ENCODE peak calls at places on chromosomes 6 and 20, in ten cellular contexts. One of them, this sample, is unnamed.

GRCh38 chr6:140463312-140463710 is 1088.9 kb upstream of the CITED2 start:
- DNase-seq in fibroblast of lung: no peak
- DNase-seq in NCI-H1105: no peak
- DNase-seq in ACHN: no peak
- DNase-seq in activated CD8-positive, alpha-beta memory T cell treated with anti-CD3 and anti-CD28 coated beads for 48 hours: no peak
- DNase-seq in hippocampal formation: no peak
- DNase-seq in fibroblast of pulmonary artery: no peak
- DNase-seq in adipocyte: peak
- DNase-seq in GM12865: no peak
- DNase-seq in amniotic stem cell: no peak
- DNase-seq in this sample: no peak

GRCh38 chr6:5481024-5481423 is 219.7 kb downstream of the FARS2 start:
- DNase-seq in fibroblast of pulmonary artery: no peak
- DNase-seq in hippocampal formation: no peak
- DNase-seq in ACHN: no peak
- DNase-seq in NCI-H1105: peak
- DNase-seq in activated CD8-positive, alpha-beta memory T cell treated with anti-CD3 and anti-CD28 coated beads for 48 hours: no peak
- DNase-seq in amniotic stem cell: no peak
- DNase-seq in GM12865: no peak
- DNase-seq in fibroblast of lung: no peak
- DNase-seq in adipocyte: no peak
- DNase-seq in this sample: no peak

GRCh38 chr6:50850223-50850751 is 31.6 kb downstream of the TFAP2B start:
- DNase-seq in ACHN: no peak
- DNase-seq in hippocampal formation: no peak
- DNase-seq in GM12865: no peak
- DNase-seq in activated CD8-positive, alpha-beta memory T cell treated with anti-CD3 and anti-CD28 coated beads for 48 hours: no peak
- DNase-seq in NCI-H1105: peak
- DNase-seq in adipocyte: no peak
- DNase-seq in amniotic stem cell: no peak
- DNase-seq in fibroblast of pulmonary artery: no peak
- DNase-seq in fibroblast of lung: no peak
- DNase-seq in this sample: no peak

GRCh38 chr6:164832410-164832809 is 477.0 kb downstream of the C6orf118 start:
- DNase-seq in fibroblast of pulmonary artery: no peak
- DNase-seq in adipocyte: no peak
- DNase-seq in NCI-H1105: no peak
- DNase-seq in fibroblast of lung: no peak
- DNase-seq in hippocampal formation: peak
- DNase-seq in ACHN: no peak
- DNase-seq in GM12865: no peak
- DNase-seq in activated CD8-positive, alpha-beta memory T cell treated with anti-CD3 and anti-CD28 coated beads for 48 hours: no peak
- DNase-seq in amniotic stem cell: no peak
- DNase-seq in this sample: no peak

GRCh38 chr6:41896280-41896679 is 1.1 kb upstream of the USP49 start:
- DNase-seq in ACHN: no peak
- DNase-seq in hippocampal formation: no peak
- DNase-seq in activated CD8-positive, alpha-beta memory T cell treated with anti-CD3 and anti-CD28 coated beads for 48 hours: no peak
- DNase-seq in fibroblast of lung: no peak
- DNase-seq in fibroblast of pulmonary artery: no peak
- DNase-seq in adipocyte: no peak
- DNase-seq in GM12865: no peak
- DNase-seq in amniotic stem cell: no peak
- DNase-seq in NCI-H1105: no peak
- DNase-seq in this sample: no peak

GRCh38 chr20:62117658-62118057 is 4.6 kb upstream of the LSM14B start:
- DNase-seq in amniotic stem cell: no peak
- DNase-seq in ACHN: no peak
- DNase-seq in adipocyte: no peak
- DNase-seq in fibroblast of lung: no peak
- DNase-seq in GM12865: no peak
- DNase-seq in activated CD8-positive, alpha-beta memory T cell treated with anti-CD3 and anti-CD28 coated beads for 48 hours: no peak
- DNase-seq in NCI-H1105: no peak
- DNase-seq in hippocampal formation: no peak
- DNase-seq in fibroblast of pulmonary artery: no peak
- DNase-seq in this sample: no peak

GRCh38 chr6:137698636-137699035 is 168.4 kb upstream of the TNFAIP3 start:
- DNase-seq in adipocyte: no peak
- DNase-seq in amniotic stem cell: no peak
- DNase-seq in fibroblast of pulmonary artery: no peak
- DNase-seq in GM12865: no peak
- DNase-seq in NCI-H1105: no peak
- DNase-seq in fibroblast of lung: no peak
- DNase-seq in hippocampal formation: no peak
- DNase-seq in activated CD8-positive, alpha-beta memory T cell treated with anti-CD3 and anti-CD28 coated beads for 48 hours: no peak
- DNase-seq in ACHN: no peak
- DNase-seq in this sample: no peak

GRCh38 chr20:37354210-37355195 is 8.6 kb downstream of the SRC start:
- DNase-seq in fibroblast of pulmonary artery: no peak
- DNase-seq in GM12865: no peak
- DNase-seq in ACHN: no peak
- DNase-seq in amniotic stem cell: no peak
- DNase-seq in activated CD8-positive, alpha-beta memory T cell treated with anti-CD3 and anti-CD28 coated beads for 48 hours: no peak
- DNase-seq in adipocyte: no peak
- DNase-seq in NCI-H1105: no peak
- DNase-seq in hippocampal formation: no peak
- DNase-seq in fibroblast of lung: no peak
- DNase-seq in this sample: no peak

GRCh38 chr6:159788757-159789376 is 535 bp downstream of the TCP1 start:
- DNase-seq in fibroblast of pulmonary artery: peak
- DNase-seq in amniotic stem cell: no peak
- DNase-seq in NCI-H1105: no peak
- DNase-seq in adipocyte: peak
- DNase-seq in activated CD8-positive, alpha-beta memory T cell treated with anti-CD3 and anti-CD28 coated beads for 48 hours: peak
- DNase-seq in fibroblast of lung: peak
- DNase-seq in GM12865: peak
- DNase-seq in ACHN: peak
- DNase-seq in hippocampal formation: no peak
- DNase-seq in this sample: peak

GRCh38 chr6:127328043-127328442 is 15.4 kb downstream of the ECHDC1 start:
- DNase-seq in fibroblast of lung: peak
- DNase-seq in NCI-H1105: no peak
- DNase-seq in ACHN: no peak
- DNase-seq in hippocampal formation: no peak
- DNase-seq in fibroblast of pulmonary artery: no peak
- DNase-seq in adipocyte: no peak
- DNase-seq in GM12865: no peak
- DNase-seq in amniotic stem cell: no peak
- DNase-seq in activated CD8-positive, alpha-beta memory T cell treated with anti-CD3 and anti-CD28 coated beads for 48 hours: no peak
- DNase-seq in this sample: no peak

GRCh38 chr6:159973951-159974350 is 5.1 kb downstream of the IGF2R start:
- DNase-seq in GM12865: peak
- DNase-seq in activated CD8-positive, alpha-beta memory T cell treated with anti-CD3 and anti-CD28 coated beads for 48 hours: no peak
- DNase-seq in fibroblast of pulmonary artery: peak
- DNase-seq in ACHN: peak
- DNase-seq in NCI-H1105: no peak
- DNase-seq in hippocampal formation: no peak
- DNase-seq in fibroblast of lung: peak
- DNase-seq in amniotic stem cell: no peak
- DNase-seq in adipocyte: peak
- DNase-seq in this sample: no peak

GRCh38 chr20:59814835-59815340 is 118.5 kb downstream of the SYCP2 start:
- DNase-seq in adipocyte: no peak
- DNase-seq in NCI-H1105: no peak
- DNase-seq in activated CD8-positive, alpha-beta memory T cell treated with anti-CD3 and anti-CD28 coated beads for 48 hours: no peak
- DNase-seq in GM12865: no peak
- DNase-seq in fibroblast of pulmonary artery: no peak
- DNase-seq in amniotic stem cell: no peak
- DNase-seq in hippocampal formation: no peak
- DNase-seq in fibroblast of lung: no peak
- DNase-seq in ACHN: no peak
- DNase-seq in this sample: no peak

GRCh38 chr20:9442858-9443257 is 71.5 kb upstream of the LAMP5 start:
- DNase-seq in adipocyte: no peak
- DNase-seq in amniotic stem cell: no peak
- DNase-seq in activated CD8-positive, alpha-beta memory T cell treated with anti-CD3 and anti-CD28 coated beads for 48 hours: no peak
- DNase-seq in GM12865: peak
- DNase-seq in hippocampal formation: no peak
- DNase-seq in ACHN: no peak
- DNase-seq in NCI-H1105: peak
- DNase-seq in fibroblast of pulmonary artery: no peak
- DNase-seq in fibroblast of lung: peak
- DNase-seq in this sample: no peak

GRCh38 chr6:54291738-54292137 is 16.5 kb upstream of the TINAG start:
- DNase-seq in activated CD8-positive, alpha-beta memory T cell treated with anti-CD3 and anti-CD28 coated beads for 48 hours: no peak
- DNase-seq in fibroblast of pulmonary artery: peak
- DNase-seq in fibroblast of lung: peak
- DNase-seq in hippocampal formation: no peak
- DNase-seq in amniotic stem cell: no peak
- DNase-seq in ACHN: peak
- DNase-seq in adipocyte: no peak
- DNase-seq in NCI-H1105: no peak
- DNase-seq in GM12865: peak
- DNase-seq in this sample: no peak

GRCh38 chr20:3930265-3931206 is 41.3 kb downstream of the PANK2 start:
- DNase-seq in fibroblast of lung: no peak
- DNase-seq in GM12865: no peak
- DNase-seq in ACHN: peak
- DNase-seq in amniotic stem cell: no peak
- DNase-seq in hippocampal formation: no peak
- DNase-seq in activated CD8-positive, alpha-beta memory T cell treated with anti-CD3 and anti-CD28 coated beads for 48 hours: no peak
- DNase-seq in NCI-H1105: no peak
- DNase-seq in fibroblast of pulmonary artery: no peak
- DNase-seq in adipocyte: no peak
- DNase-seq in this sample: no peak

GRCh38 chr6:26521485-26522391 is 16.4 kb upstream of the HMGN4 start:
- DNase-seq in amniotic stem cell: peak
- DNase-seq in ACHN: peak
- DNase-seq in activated CD8-positive, alpha-beta memory T cell treated with anti-CD3 and anti-CD28 coated beads for 48 hours: peak
- DNase-seq in fibroblast of pulmonary artery: peak
- DNase-seq in GM12865: peak
- DNase-seq in adipocyte: peak
- DNase-seq in fibroblast of lung: peak
- DNase-seq in NCI-H1105: peak
- DNase-seq in hippocampal formation: peak
- DNase-seq in this sample: peak

GRCh38 chr20:49515588-49515987 is 33.1 kb upstream of the KCNB1 start:
- DNase-seq in amniotic stem cell: no peak
- DNase-seq in NCI-H1105: peak
- DNase-seq in fibroblast of lung: no peak
- DNase-seq in activated CD8-positive, alpha-beta memory T cell treated with anti-CD3 and anti-CD28 coated beads for 48 hours: no peak
- DNase-seq in adipocyte: no peak
- DNase-seq in hippocampal formation: no peak
- DNase-seq in fibroblast of pulmonary artery: no peak
- DNase-seq in GM12865: no peak
- DNase-seq in ACHN: no peak
- DNase-seq in this sample: no peak

GRCh38 chr20:62887147-62887859 is 25.7 kb upstream of the TCFL5 start:
- DNase-seq in ACHN: no peak
- DNase-seq in adipocyte: peak
- DNase-seq in NCI-H1105: peak
- DNase-seq in amniotic stem cell: no peak
- DNase-seq in GM12865: no peak
- DNase-seq in fibroblast of pulmonary artery: peak
- DNase-seq in activated CD8-positive, alpha-beta memory T cell treated with anti-CD3 and anti-CD28 coated beads for 48 hours: no peak
- DNase-seq in hippocampal formation: no peak
- DNase-seq in fibroblast of lung: peak
- DNase-seq in this sample: no peak

GRCh38 chr6:134875367-134875766 is 74.5 kb downstream of the ALDH8A1 start:
- DNase-seq in hippocampal formation: no peak
- DNase-seq in activated CD8-positive, alpha-beta memory T cell treated with anti-CD3 and anti-CD28 coated beads for 48 hours: no peak
- DNase-seq in fibroblast of lung: peak
- DNase-seq in NCI-H1105: no peak
- DNase-seq in fibroblast of pulmonary artery: peak
- DNase-seq in adipocyte: no peak
- DNase-seq in ACHN: no peak
- DNase-seq in GM12865: peak
- DNase-seq in amniotic stem cell: no peak
- DNase-seq in this sample: no peak

GRCh38 chr6:56643379-56644089 is 845 bp upstream of the DST start:
- DNase-seq in GM12865: no peak
- DNase-seq in activated CD8-positive, alpha-beta memory T cell treated with anti-CD3 and anti-CD28 coated beads for 48 hours: no peak
- DNase-seq in amniotic stem cell: no peak
- DNase-seq in hippocampal formation: no peak
- DNase-seq in fibroblast of lung: no peak
- DNase-seq in ACHN: no peak
- DNase-seq in adipocyte: peak
- DNase-seq in NCI-H1105: no peak
- DNase-seq in fibroblast of pulmonary artery: peak
- DNase-seq in this sample: no peak

GRCh38 chr6:132728616-132729015 is 14.8 kb upstream of the VNN1 start:
- DNase-seq in GM12865: peak
- DNase-seq in fibroblast of pulmonary artery: no peak
- DNase-seq in ACHN: no peak
- DNase-seq in fibroblast of lung: no peak
- DNase-seq in NCI-H1105: no peak
- DNase-seq in amniotic stem cell: no peak
- DNase-seq in hippocampal formation: no peak
- DNase-seq in activated CD8-positive, alpha-beta memory T cell treated with anti-CD3 and anti-CD28 coated beads for 48 hours: no peak
- DNase-seq in adipocyte: no peak
- DNase-seq in this sample: no peak

GRCh38 chr6:128139519-128139918 is 238.7 kb upstream of the THEMIS start:
- DNase-seq in amniotic stem cell: no peak
- DNase-seq in fibroblast of pulmonary artery: peak
- DNase-seq in hippocampal formation: no peak
- DNase-seq in NCI-H1105: no peak
- DNase-seq in ACHN: peak
- DNase-seq in activated CD8-positive, alpha-beta memory T cell treated with anti-CD3 and anti-CD28 coated beads for 48 hours: no peak
- DNase-seq in adipocyte: peak
- DNase-seq in fibroblast of lung: peak
- DNase-seq in GM12865: no peak
- DNase-seq in this sample: no peak

GRCh38 chr20:42193119-42193518 is 574.9 kb upstream of the CHD6 start:
- DNase-seq in adipocyte: no peak
- DNase-seq in hippocampal formation: no peak
- DNase-seq in fibroblast of pulmonary artery: no peak
- DNase-seq in ACHN: no peak
- DNase-seq in amniotic stem cell: no peak
- DNase-seq in fibroblast of lung: no peak
- DNase-seq in GM12865: no peak
- DNase-seq in activated CD8-positive, alpha-beta memory T cell treated with anti-CD3 and anti-CD28 coated beads for 48 hours: no peak
- DNase-seq in NCI-H1105: no peak
- DNase-seq in this sample: no peak

GRCh38 chr6:109595998-109596397 is 95.0 kb downstream of the AK9 start:
- DNase-seq in hippocampal formation: no peak
- DNase-seq in adipocyte: peak
- DNase-seq in fibroblast of pulmonary artery: peak
- DNase-seq in GM12865: peak
- DNase-seq in ACHN: peak
- DNase-seq in NCI-H1105: no peak
- DNase-seq in activated CD8-positive, alpha-beta memory T cell treated with anti-CD3 and anti-CD28 coated beads for 48 hours: no peak
- DNase-seq in amniotic stem cell: peak
- DNase-seq in fibroblast of lung: peak
- DNase-seq in this sample: peak

GRCh38 chr6:134080171-134080795 is 27.9 kb upstream of the SLC2A12 start:
- DNase-seq in adipocyte: no peak
- DNase-seq in ACHN: no peak
- DNase-seq in GM12865: peak
- DNase-seq in amniotic stem cell: no peak
- DNase-seq in hippocampal formation: no peak
- DNase-seq in activated CD8-positive, alpha-beta memory T cell treated with anti-CD3 and anti-CD28 coated beads for 48 hours: no peak
- DNase-seq in fibroblast of pulmonary artery: no peak
- DNase-seq in fibroblast of lung: peak
- DNase-seq in NCI-H1105: peak
- DNase-seq in this sample: no peak

GRCh38 chr6:137711929-137712328 is 155.1 kb upstream of the TNFAIP3 start:
- DNase-seq in hippocampal formation: no peak
- DNase-seq in GM12865: peak
- DNase-seq in adipocyte: no peak
- DNase-seq in amniotic stem cell: no peak
- DNase-seq in fibroblast of lung: no peak
- DNase-seq in fibroblast of pulmonary artery: no peak
- DNase-seq in NCI-H1105: no peak
- DNase-seq in ACHN: no peak
- DNase-seq in activated CD8-positive, alpha-beta memory T cell treated with anti-CD3 and anti-CD28 coated beads for 48 hours: no peak
- DNase-seq in this sample: no peak

GRCh38 chr6:109292983-109293586 is 89.2 kb downstream of the CD164 start:
- DNase-seq in hippocampal formation: no peak
- DNase-seq in fibroblast of lung: no peak
- DNase-seq in fibroblast of pulmonary artery: no peak
- DNase-seq in amniotic stem cell: no peak
- DNase-seq in adipocyte: no peak
- DNase-seq in activated CD8-positive, alpha-beta memory T cell treated with anti-CD3 and anti-CD28 coated beads for 48 hours: no peak
- DNase-seq in GM12865: no peak
- DNase-seq in NCI-H1105: no peak
- DNase-seq in ACHN: no peak
- DNase-seq in this sample: no peak

GRCh38 chr20:32965115-32965514 is 39.1 kb downstream of the SUN5 start:
- DNase-seq in NCI-H1105: no peak
- DNase-seq in fibroblast of pulmonary artery: no peak
- DNase-seq in hippocampal formation: no peak
- DNase-seq in ACHN: no peak
- DNase-seq in fibroblast of lung: no peak
- DNase-seq in GM12865: no peak
- DNase-seq in adipocyte: no peak
- DNase-seq in amniotic stem cell: no peak
- DNase-seq in activated CD8-positive, alpha-beta memory T cell treated with anti-CD3 and anti-CD28 coated beads for 48 hours: no peak
- DNase-seq in this sample: no peak

This sample was measured in HEK293T.